ENCODE peak calls at places on chromosomes 3 and 15, in eight cellular contexts. F is NCI-H460; T is endothelial cell; V is NB4; I is CD8-positive, alpha-beta memory T cell; N is MM.1S; H is left cardiac atrium; C is right cardiac atrium. Y is an unnamed sample.

GRCh38 chr3:127816783-127817182 is 5.5 kb downstream of the MGLL start:
- DNase-seq in F (no peak), T (no peak), V (no peak), I (no peak), N (no peak), H (no peak), C (no peak), Y (no peak)

GRCh38 chr15:68184616-68185470 is 20.3 kb downstream of the CALML4 start:
- DNase-seq in F (no peak), T (no peak), V (no peak), I (no peak), N (no peak), H (no peak), C (no peak), Y (no peak)

GRCh38 chr3:20680990-20681628 is 495.1 kb upstream of the SGO1 start:
- DNase-seq in F (no peak), T (no peak), V (no peak), I (no peak), N (no peak), H (no peak), C (no peak), Y (no peak)

GRCh38 chr15:32733276-32733675 is 15.5 kb downstream of the GREM1 start:
- DNase-seq in F (no peak), T (no peak), V (no peak), I (no peak), N (no peak), H (no peak), C (no peak), Y (peak)

GRCh38 chr15:74399511-74400312 is 32.3 kb upstream of the CYP11A1 start:
- DNase-seq in F (no peak), T (no peak), V (peak), I (no peak), N (no peak), H (no peak), C (no peak), Y (peak)

GRCh38 chr3:19216669-19217337 is 68.5 kb downstream of the KCNH8 start:
- DNase-seq in F (no peak), T (no peak), V (no peak), I (no peak), N (no peak), H (peak), C (peak), Y (no peak)

GRCh38 chr3:71916747-71917369 is 131.9 kb upstream of the PROK2 start:
- DNase-seq in F (no peak), T (no peak), V (no peak), I (no peak), N (no peak), H (peak), C (peak), Y (peak)

GRCh38 chr3:40078590-40078989 is 230.9 kb upstream of the EIF1B start:
- DNase-seq in F (no peak), T (no peak), V (no peak), I (no peak), N (no peak), H (no peak), C (no peak), Y (no peak)

GRCh38 chr3:42663581-42664442 is 10.3 kb downstream of the ZBTB47 start:
- DNase-seq in F (no peak), T (no peak), V (no peak), I (no peak), N (no peak), H (no peak), C (no peak), Y (no peak)

GRCh38 chr3:104878395-104878794 is 488.3 kb upstream of the ALCAM start:
- DNase-seq in F (no peak), T (no peak), V (peak), I (no peak), N (no peak), H (no peak), C (no peak), Y (peak)

GRCh38 chr15:98711810-98712209 is 63.5 kb downstream of the IGF1R start:
- DNase-seq in F (no peak), T (no peak), V (no peak), I (no peak), N (no peak), H (no peak), C (no peak), Y (no peak)

GRCh38 chr3:98151241-98151640 is 4.0 kb downstream of the OR5H14 start:
- DNase-seq in F (no peak), T (no peak), V (no peak), I (no peak), N (no peak), H (no peak), C (no peak), Y (peak)

GRCh38 chr3:133401374-133402135 is 1.7 kb downstream of the BFSP2 start:
- DNase-seq in F (no peak), T (no peak), V (no peak), I (no peak), N (no peak), H (no peak), C (no peak), Y (peak)

GRCh38 chr3:22284559-22284958 is 533.5 kb upstream of the ZNF385D start:
- DNase-seq in F (peak), T (no peak), V (no peak), I (no peak), N (no peak), H (no peak), C (no peak), Y (peak)

GRCh38 chr3:111299070-111299672 is 227.6 kb downstream of the NECTIN3 start:
- DNase-seq in F (no peak), T (no peak), V (no peak), I (no peak), N (no peak), H (no peak), C (no peak), Y (peak)

GRCh38 chr3:42507751-42508335 is 5.4 kb downstream of the VIPR1 start:
- DNase-seq in F (no peak), T (no peak), V (no peak), I (no peak), N (no peak), H (no peak), C (no peak), Y (no peak)

Y was measured in iris pigment epithelial cell.